ENCODE peak calls at places on chromosome 17, in four cellular contexts. T, J, C and I are unnamed samples.

GRCh38 chr17:27218719-27219488 is 75.0 kb upstream of the WSB1 start:
- DNase-seq in J (no peak), C (no peak), T (no peak), I (no peak)

GRCh38 chr17:40479754-40480480 is 21.5 kb downstream of the TNS4 start:
- DNase-seq in J (no peak), T (no peak), C (no peak), I (no peak)

GRCh38 chr17:10118788-10119130 is 79.6 kb downstream of the GAS7 start:
- DNase-seq in T (no peak), J (no peak), C (no peak), I (no peak)

GRCh38 chr17:48215583-48216139 is 108.1 kb downstream of the SNX11 start:
- DNase-seq in T (peak), C (peak), J (peak), I (peak)

GRCh38 chr17:83155128-83156081 is 76.0 kb downstream of the METRNL start:
- DNase-seq in C (no peak), T (peak), J (no peak), I (no peak)

GRCh38 chr17:1764274-1764673 is 2.4 kb downstream of the SERPINF1 start:
- DNase-seq in T (peak), C (no peak), J (no peak), I (peak)

GRCh38 chr17:28717578-28718316 is at the start of gene RAB34:
- DNase-seq in C (no peak), T (peak), J (peak), I (peak)

GRCh38 chr17:11366451-11366850 is 125.4 kb downstream of the SHISA6 start:
- DNase-seq in J (no peak), T (no peak), C (no peak), I (no peak)

GRCh38 chr17:78789663-78790181 is 7.6 kb upstream of the CYTH1 start:
- DNase-seq in T (peak), C (no peak), J (no peak), I (no peak)

GRCh38 chr17:63558441-63558840 is 8.2 kb downstream of the DCAF7 start:
- DNase-seq in C (no peak), T (no peak), J (no peak), I (no peak)

GRCh38 chr17:37744961-37745800 is at the start of gene HNF1B:
- DNase-seq in C (no peak), J (peak), T (no peak), I (no peak)

GRCh38 chr17:15782809-15783208 is 50.7 kb downstream of the TBC1D26 start:
- DNase-seq in T (peak), C (no peak), J (no peak), I (no peak)

GRCh38 chr17:68310141-68310540 is 18.8 kb downstream of the ARSG start:
- DNase-seq in C (peak), T (peak), J (no peak), I (no peak)

GRCh38 chr17:80565347-80566053 is 20.9 kb downstream of the RPTOR start:
- DNase-seq in T (no peak), J (peak), C (no peak), I (no peak)

GRCh38 chr17:28960256-28961106 is 9.2 kb upstream of the PHF12 start:
- DNase-seq in J (no peak), T (no peak), C (no peak), I (no peak)

GRCh38 chr17:21034350-21035235 is 8.2 kb downstream of the USP22 start:
- DNase-seq in C (no peak), T (peak), J (no peak), I (no peak)

GRCh38 chr17:78990349-78991016 is 10.8 kb upstream of the LGALS3BP start:
- DNase-seq in J (no peak), T (no peak), C (no peak), I (no peak)

GRCh38 chr17:59830007-59830630 is 62.6 kb downstream of the TUBD1 start:
- DNase-seq in T (peak), C (no peak), J (no peak), I (no peak)

GRCh38 chr17:50883850-50884291 is 17.7 kb upstream of the TOB1 start:
- DNase-seq in J (no peak), T (no peak), C (no peak), I (no peak)

GRCh38 chr17:19331134-19331533 is 31.4 kb downstream of the B9D1 start:
- DNase-seq in C (no peak), T (peak), J (no peak), I (no peak)

GRCh38 chr17:31313982-31314787 is at the start of gene EVI2B:
- DNase-seq in T (peak), J (no peak), C (no peak), I (peak)

GRCh38 chr17:79670537-79671386 is 59.9 kb upstream of the RBFOX3 start:
- DNase-seq in T (peak), C (no peak), J (no peak), I (no peak)

GRCh38 chr17:50221500-50222480 is 20.4 kb upstream of the COL1A1 start:
- DNase-seq in J (no peak), T (peak), C (no peak), I (peak)

GRCh38 chr17:16888413-16889087 is 83.4 kb downstream of the TNFRSF13B start:
- DNase-seq in C (no peak), T (peak), J (no peak), I (no peak)

GRCh38 chr17:63833741-63834373 is 6.4 kb upstream of the FTSJ3 start:
- DNase-seq in C (no peak), J (no peak), T (no peak), I (no peak)

GRCh38 chr17:74274060-74274702 is at the start of gene DNAI2:
- DNase-seq in J (peak), T (no peak), C (no peak), I (no peak)

GRCh38 chr17:35161281-35161761 is 13.7 kb downstream of the UNC45B start:
- DNase-seq in J (no peak), C (no peak), T (no peak), I (peak)

GRCh38 chr17:74241434-74241833 is 28.1 kb downstream of the TTYH2 start:
- DNase-seq in C (no peak), T (peak), J (no peak), I (no peak)

GRCh38 chr17:73957564-73957963 is 245.9 kb upstream of the RPL38 start:
- DNase-seq in C (no peak), T (no peak), J (no peak), I (no peak)

GRCh38 chr17:28982191-28982793 is 23.5 kb downstream of the SEZ6 start:
- DNase-seq in J (no peak), T (no peak), C (no peak), I (no peak)

GRCh38 chr17:31470592-31470991 is 79.1 kb downstream of the RAB11FIP4 start:
- DNase-seq in C (no peak), J (no peak), T (peak), I (no peak)

GRCh38 chr17:80791758-80792284 is 199.8 kb upstream of the CHMP6 start:
- DNase-seq in C (peak), J (no peak), T (peak), I (peak)

GRCh38 chr17:2694381-2695242 is 17.0 kb downstream of the CLUH start:
- DNase-seq in C (no peak), T (no peak), J (no peak), I (no peak)

GRCh38 chr17:83101805-83102480 is 22.5 kb downstream of the METRNL start:
- DNase-seq in C (no peak), J (no peak), T (peak), I (no peak)

GRCh38 chr17:11643851-11644250 is 45.6 kb downstream of the DNAH9 start:
- DNase-seq in T (no peak), C (no peak), J (no peak), I (no peak)

GRCh38 chr17:34811561-34811960 is 149.7 kb downstream of the CCT6B start:
- DNase-seq in J (no peak), C (no peak), T (no peak), I (no peak)

GRCh38 chr17:77019955-77020379 is 120.8 kb upstream of the SEC14L1 start:
- DNase-seq in T (no peak), C (no peak), J (peak), I (no peak)

GRCh38 chr17:75873587-75874322 is 4.6 kb downstream of the TRIM47 start:
- DNase-seq in C (no peak), J (no peak), T (no peak), I (no peak)
- H3K9ac ChIP-seq in C (peak), J (no peak), T (no peak), I (no peak)

DNA sequence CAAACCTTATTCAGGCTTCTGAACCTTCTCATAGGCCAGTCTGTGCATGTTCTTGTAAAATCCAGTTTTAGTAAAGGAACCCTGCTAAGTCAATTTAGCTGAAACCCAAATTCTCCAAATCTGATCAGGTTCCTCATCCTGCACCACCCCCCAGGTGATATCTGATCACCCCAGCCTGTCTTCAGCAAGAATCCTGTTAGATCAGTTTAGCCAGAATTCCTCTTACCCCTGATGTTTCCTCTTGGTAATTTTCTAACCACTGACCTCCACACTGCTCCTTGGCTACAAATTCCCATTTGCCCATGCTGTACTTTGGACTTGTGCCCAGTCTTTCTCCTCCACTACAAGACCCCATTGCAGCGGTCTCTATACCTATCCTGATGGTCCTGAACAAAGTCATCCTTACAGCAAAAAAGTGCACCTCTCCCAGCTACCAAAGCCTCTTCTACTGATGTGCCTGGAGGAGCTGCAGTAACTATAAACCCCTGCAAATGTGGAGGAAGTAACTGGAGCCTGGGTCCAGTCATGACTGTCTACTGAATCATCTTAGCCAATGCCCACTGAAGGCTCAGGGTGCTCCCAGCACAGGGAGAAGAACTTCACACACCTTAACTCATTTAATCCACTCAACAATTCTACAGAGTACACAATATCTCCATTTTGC is 23.8 kb downstream of the TEX14 start:
- DNase-seq in J (no peak), C (no peak), T (peak), I (peak)
- H3K9ac ChIP-seq in J (no peak), C (peak), T (no peak), I (no peak)

DNA sequence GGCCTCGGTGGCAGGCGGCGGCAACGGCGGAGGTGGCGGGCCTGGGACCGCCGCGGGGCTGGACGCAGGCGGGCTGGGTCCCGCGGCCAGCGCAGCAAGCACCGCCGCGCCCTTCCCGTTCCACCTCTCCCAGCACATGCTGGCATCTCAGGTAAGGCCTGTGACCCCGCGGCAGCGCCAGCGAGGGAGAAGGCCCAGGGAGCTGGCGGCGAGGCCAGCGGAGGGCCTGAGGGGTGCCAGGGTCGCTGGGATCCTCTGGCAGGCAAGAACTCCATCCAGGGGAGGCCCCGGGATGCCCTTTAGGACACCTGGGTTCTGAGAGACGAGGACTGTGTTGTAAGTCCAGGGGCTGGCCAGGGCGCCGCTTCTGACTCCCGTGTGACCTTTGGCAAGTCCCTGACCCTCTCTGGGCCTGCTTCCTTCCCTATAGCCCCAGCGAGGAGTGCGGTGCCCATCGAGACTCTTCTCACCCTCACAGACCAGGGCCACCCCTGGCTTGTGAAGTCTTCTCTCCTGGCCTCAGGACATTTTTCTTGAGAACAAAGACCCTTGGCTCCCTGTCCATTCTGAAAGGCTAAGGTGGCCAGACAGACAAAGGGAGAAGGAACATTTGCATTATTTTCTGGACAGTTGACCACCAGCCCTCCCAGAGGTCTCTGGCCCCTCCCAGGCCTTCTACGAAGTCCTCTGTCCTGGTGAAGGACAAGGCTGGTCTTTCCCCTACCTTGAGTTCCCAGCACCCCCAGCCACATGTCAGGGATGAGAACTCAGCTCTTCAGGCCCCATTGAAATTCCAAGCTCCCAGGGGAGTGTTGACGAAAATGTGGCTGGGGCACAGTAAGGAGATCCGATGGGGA is 6.3 kb downstream of the TBX2 start:
- DNase-seq in J (no peak), T (no peak), C (no peak), I (no peak)
- H3K9ac ChIP-seq in J (no peak), T (no peak), C (no peak), I (no peak)

DNA sequence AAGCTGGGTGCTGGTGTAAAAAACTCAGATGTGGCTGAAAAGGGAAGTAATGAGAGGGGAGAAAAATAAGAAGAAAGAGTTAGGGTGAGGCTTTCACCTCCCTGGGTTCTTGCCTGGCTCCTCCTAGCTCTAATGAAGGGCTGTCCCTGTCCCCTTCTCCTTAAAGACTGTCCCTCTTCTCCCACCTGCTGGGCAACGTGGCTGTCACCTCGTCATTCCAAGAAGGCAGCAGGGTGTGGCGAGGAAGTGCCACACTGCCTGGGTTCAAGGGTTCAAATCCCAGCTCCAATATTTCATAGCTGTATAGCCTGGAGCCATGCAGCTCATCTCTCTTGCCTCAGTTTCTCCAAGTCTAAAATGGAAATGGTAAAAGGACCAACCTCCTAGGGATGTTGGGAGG is 122.5 kb upstream of the CACNG5 start:
- DNase-seq in T (no peak), J (no peak), C (no peak), I (no peak)
- H3K9ac ChIP-seq in T (no peak), J (no peak), C (no peak), I (no peak)